ENCODE peak calls at places on chromosomes 16 and 17, in nine cellular contexts. Y is GM12878, O is fibroblast of lung, G is mammary epithelial cell, A is neural progenitor cell, Z is GM23248, E is astrocyte, J is PC-3, M is HepG2. V is an unnamed sample.

GRCh38 chr17:9234404-9234945 is 213.2 kb downstream of the NTN1 start:
- DNase-seq in Z (no peak), G (no peak), O (no peak), M (no peak), Y (no peak), E (no peak), A (no peak), J (no peak), V (no peak)

GRCh38 chr17:36514856-36515255 is 19.8 kb downstream of the MYO19 start:
- DNase-seq in M (no peak), O (no peak), E (no peak), A (no peak), G (no peak), J (no peak), Y (no peak), Z (no peak), V (no peak)

GRCh38 chr16:30924797-30925645 is 1.6 kb downstream of the FBXL19 start:
- DNase-seq in M (no peak), Z (peak; percentile 24), G (no peak), O (no peak), A (peak; percentile 37), J (no peak), Y (no peak), E (no peak), V (peak; percentile 14)

GRCh38 chr17:39626671-39627169 is at the start of gene PPP1R1B:
- DNase-seq in Y (no peak), Z (peak; percentile 24), M (no peak), A (peak; percentile 52), G (no peak), E (no peak), O (no peak), J (no peak), V (peak; percentile 19)

GRCh38 chr16:88815901-88816589 is 4.3 kb upstream of the APRT start:
- DNase-seq in A (peak; percentile 72), Y (no peak), M (peak; percentile 35), Z (peak; percentile 36), G (no peak), E (no peak), J (peak; percentile 58), O (no peak), V (peak; percentile 26)

GRCh38 chr17:12627177-12627629 is 38.5 kb upstream of the MYOCD start:
- DNase-seq in Z (peak; percentile 77), J (peak; percentile 12), M (peak; percentile 57), G (no peak), A (no peak), Y (no peak), E (peak; percentile 98), O (peak; percentile 98), V (peak; percentile 87)

GRCh38 chr16:62021295-62021694 is 14.9 kb downstream of the CDH8 start:
- DNase-seq in G (no peak), Y (no peak), A (no peak), M (no peak), J (no peak), E (peak; percentile 42), O (peak; percentile 60), Z (no peak), V (no peak)

GRCh38 chr17:36212958-36213357 is 2.1 kb downstream of the CCL4L2 start:
- DNase-seq in Y (no peak), G (no peak), Z (no peak), E (no peak), A (no peak), O (no peak), J (no peak), M (no peak), V (no peak)

GRCh38 chr16:71761097-71761496 is 36.6 kb upstream of the PHLPP2 start:
- DNase-seq in O (no peak), G (no peak), Z (no peak), Y (no peak), J (no peak), A (no peak), M (no peak), E (no peak), V (no peak)

GRCh38 chr16:51538707-51539604 is 387.9 kb upstream of the SALL1 start:
- DNase-seq in A (peak; percentile 36), M (peak; percentile 72), Y (no peak), O (peak; percentile 94), G (peak; percentile 92), E (peak; percentile 91), J (peak; percentile 2), Z (peak; percentile 96), V (peak; percentile 85)

GRCh38 chr17:45231481-45232116 is 9.9 kb downstream of the FMNL1 start:
- DNase-seq in O (no peak), J (peak; percentile 39), Y (no peak), M (peak; percentile 71), E (no peak), Z (no peak), G (no peak), A (peak; percentile 68), V (no peak)

GRCh38 chr17:78709688-78710290 is 72.3 kb downstream of the CYTH1 start:
- DNase-seq in M (no peak), G (no peak), Z (no peak), Y (no peak), E (no peak), J (no peak), O (no peak), A (no peak), V (no peak)

GRCh38 chr17:78710607-78711006 is 71.5 kb downstream of the CYTH1 start:
- DNase-seq in Z (no peak), M (no peak), E (no peak), A (no peak), Y (no peak), J (no peak), O (no peak), G (no peak), V (no peak)

GRCh38 chr17:78709119-78709681 is 72.9 kb downstream of the CYTH1 start:
- DNase-seq in Y (no peak), E (no peak), J (no peak), O (no peak), M (no peak), A (no peak), G (no peak), Z (no peak), V (no peak)

GRCh38 chr17:78714534-78714933 is 67.5 kb downstream of the CYTH1 start:
- DNase-seq in M (no peak), A (no peak), Y (no peak), G (no peak), J (no peak), E (no peak), O (no peak), Z (no peak), V (no peak)

DNA sequence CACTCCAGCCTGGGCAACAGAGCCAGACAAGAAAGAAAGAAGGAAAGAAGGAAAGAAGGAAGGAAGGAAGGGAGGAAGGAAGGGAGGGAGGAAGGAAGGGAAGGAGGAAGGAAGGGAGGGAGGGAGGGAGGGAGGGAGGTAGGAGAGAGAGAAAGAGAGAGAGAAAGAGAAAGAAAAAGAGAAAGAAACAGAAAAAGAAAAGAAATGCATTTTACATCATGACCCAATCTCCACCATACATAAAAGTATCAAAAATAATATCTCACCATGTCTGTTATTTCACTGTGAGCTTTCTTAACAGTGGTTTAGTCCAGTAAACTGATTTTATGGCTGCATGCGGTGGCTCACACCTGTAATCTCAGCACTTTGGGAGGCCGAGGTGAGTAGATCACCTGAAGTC is 70.0 kb downstream of the CYTH1 start:
- DNase-seq in O (no peak), E (no peak), M (no peak), Y (no peak), A (no peak), G (no peak), Z (no peak), J (no peak), V (no peak)
- H3K4me1 ChIP-seq in O (peaks cover 3% of the 10 kb centered on the region), E (peaks cover 28% of the 10 kb centered on the region), M (peaks cover 38% of the 10 kb centered on the region), Y (peaks cover 61% of the 10 kb centered on the region), A (peaks cover 12% of the 10 kb centered on the region), G (peaks cover 30% of the 10 kb centered on the region), Z (peaks cover 26% of the 10 kb centered on the region), J (peaks cover 25% of the 10 kb centered on the region), V (peaks cover 26% of the 10 kb centered on the region)

GRCh38 chr16:46785076-46785845 is 37.1 kb upstream of the MYLK3 start:
- DNase-seq in A (no peak), M (no peak), O (no peak), Z (no peak), G (no peak), Y (no peak), J (no peak), E (no peak), V (no peak)
- H3K9ac ChIP-seq in A (no peak overlapping the region), M (no peak overlapping the region), O (no peak overlapping the region), Z (no peak overlapping the region), G (no peak overlapping the region), Y (no peak overlapping the region), J (no peak overlapping the region), E (no peak overlapping the region), V (no peak overlapping the region)

DNA sequence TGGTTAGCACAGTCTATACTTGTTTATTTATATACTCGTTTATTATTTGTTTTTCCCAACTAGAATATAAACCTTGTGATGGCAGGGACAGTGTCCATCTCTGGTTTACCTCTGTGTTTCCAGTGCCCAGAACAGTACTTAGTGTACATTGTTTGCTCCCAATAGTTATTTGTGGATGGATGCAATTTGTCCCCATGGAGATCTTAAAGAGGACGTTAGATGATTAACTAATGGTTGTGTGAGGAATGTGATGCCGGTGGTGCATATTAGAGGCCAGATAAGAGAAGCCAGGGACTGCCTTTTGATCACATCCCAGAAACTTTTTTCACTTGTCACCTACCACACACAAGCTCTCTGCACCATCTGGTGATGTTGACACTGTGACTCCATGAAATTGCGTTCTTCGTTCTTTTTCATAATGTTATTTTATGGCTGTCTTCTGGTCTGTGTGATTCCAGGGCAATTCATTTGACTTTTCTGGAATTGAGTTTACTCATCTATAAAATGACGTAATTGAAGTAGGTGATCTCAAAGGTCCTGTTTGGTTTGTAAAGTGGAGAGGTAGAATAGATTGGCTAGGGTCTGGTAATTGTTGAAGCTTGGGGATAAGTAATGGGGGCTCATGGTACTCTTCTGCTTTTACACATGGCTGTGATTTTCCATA is 1.2 kb downstream of the COX10 start:
- DNase-seq in Z (no peak), A (no peak), J (no peak), Y (no peak), G (no peak), E (no peak), O (no peak), M (peak; percentile 46), V (no peak)
- H3K4me3 ChIP-seq in Z (peak overlapping the region; percentile 96), A (peak overlapping the region; percentile 95), J (peak overlapping the region; percentile 99), Y (peak overlapping the region; percentile 95), G (peak overlapping the region; percentile 97), E (peak overlapping the region; percentile 99), O (peak overlapping the region; percentile 99), M (peak overlapping the region; percentile 92), V (peak overlapping the region; percentile 94)

GRCh38 chr16:9105189-9105588 is 13.7 kb downstream of the HAPSTR1 start:
- DNase-seq in Y (no peak), Z (no peak), G (no peak), M (no peak), J (no peak), E (peak; percentile 48), O (peak; percentile 54), A (no peak), V (peak; percentile 33)

GRCh38 chr16:9109255-9109654 is 17.8 kb downstream of the HAPSTR1 start:
- DNase-seq in O (no peak), M (no peak), A (no peak), Z (no peak), E (no peak), G (no peak), J (no peak), Y (no peak), V (no peak)

GRCh38 chr16:9103546-9103945 is 12.1 kb downstream of the HAPSTR1 start:
- DNase-seq in M (no peak), Z (no peak), O (no peak), E (no peak), A (no peak), G (no peak), J (no peak), Y (no peak), V (no peak)

GRCh38 chr16:9102943-9103342 is 11.5 kb downstream of the HAPSTR1 start:
- DNase-seq in A (no peak), Y (no peak), M (no peak), O (no peak), Z (no peak), J (no peak), E (no peak), G (no peak), V (no peak)

GRCh38 chr16:9107025-9107970 is 15.9 kb downstream of the HAPSTR1 start:
- DNase-seq in G (no peak), Y (no peak), M (no peak), A (no peak), E (no peak), J (no peak), Z (peak; percentile 57), O (no peak), V (no peak)
- H3K4me1 ChIP-seq in G (peaks cover 20% of the 10 kb centered on the region), Y (no peaks in the 10 kb centered on the region), M (peaks cover 40% of the 10 kb centered on the region), A (peaks cover 30% of the 10 kb centered on the region), E (peaks cover 45% of the 10 kb centered on the region), J (peaks cover under 1% of the 10 kb centered on the region), Z (peaks cover 76% of the 10 kb centered on the region), O (peaks cover 24% of the 10 kb centered on the region), V (peaks cover 78% of the 10 kb centered on the region)